ENCODE peak calls at places on chromosomes 16 and 17, in four cellular contexts. U, J, A and L are unnamed samples.

GRCh38 chr17:1970843-1971384 is 54.2 kb downstream of the RTN4RL1 start:
- DNase-seq in J (no peak), A (no peak), U (no peak), L (no peak)

GRCh38 chr17:50344712-50345380 is 1.1 kb upstream of the XYLT2 start:
- DNase-seq in U (no peak), J (no peak), A (no peak), L (no peak)

GRCh38 chr16:31201511-31202401 is 804 bp downstream of the PYCARD start:
- DNase-seq in A (no peak), U (no peak), J (no peak), L (peak; percentile 80)

GRCh38 chr16:53504665-53505064 is 1.7 kb upstream of the AKTIP start:
- DNase-seq in A (no peak), U (no peak), J (no peak), L (no peak)

GRCh38 chr17:1169471-1169908 is 10.3 kb downstream of the ABR start:
- DNase-seq in A (no peak), U (no peak), J (no peak), L (no peak)

GRCh38 chr17:65564793-65565192 is 3.3 kb upstream of the AXIN2 start:
- DNase-seq in J (no peak), U (no peak), A (no peak), L (no peak)

GRCh38 chr17:76384987-76385891 is 830 bp downstream of the SPHK1 start:
- DNase-seq in U (peak; percentile 70), A (peak; percentile 10), J (no peak), L (no peak)

GRCh38 chr17:145671-146541 is 8.5 kb downstream of the SCGB1C2 start:
- DNase-seq in J (no peak), U (no peak), A (no peak), L (no peak)

GRCh38 chr16:49048557-49048956 is 233.1 kb downstream of the CBLN1 start:
- DNase-seq in J (no peak), A (no peak), U (no peak), L (no peak)

GRCh38 chr17:71726320-71726719 is 394.5 kb upstream of the SOX9 start:
- DNase-seq in A (no peak), U (no peak), J (no peak), L (no peak)

DNA sequence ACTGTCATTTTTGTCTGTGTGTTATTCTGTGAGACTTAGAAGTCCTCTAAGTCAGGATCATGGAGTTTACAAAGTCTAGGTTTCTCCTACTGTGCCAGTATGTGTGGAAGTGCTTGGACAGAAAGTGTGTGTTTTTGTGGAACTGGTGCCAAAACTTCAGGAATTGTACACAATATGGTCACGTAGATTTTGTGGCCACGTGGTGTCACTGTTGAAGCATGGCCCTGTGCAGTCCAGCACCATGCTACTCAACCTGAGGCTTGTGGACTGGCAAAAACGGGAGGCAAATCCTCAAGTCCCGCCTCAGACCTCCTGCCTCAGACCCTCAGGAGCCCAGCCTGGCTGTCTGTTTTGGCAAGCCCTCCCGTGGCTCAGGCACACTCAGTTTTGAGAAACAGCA is 16.7 kb upstream of the ALKBH5 start:
- DNase-seq in J (no peak), A (no peak), U (no peak), L (no peak)
- TF ChIP-seq CTCF in J (no peak), A (no peak), U (peak; percentile 20), L (peak; percentile 3)

DNA sequence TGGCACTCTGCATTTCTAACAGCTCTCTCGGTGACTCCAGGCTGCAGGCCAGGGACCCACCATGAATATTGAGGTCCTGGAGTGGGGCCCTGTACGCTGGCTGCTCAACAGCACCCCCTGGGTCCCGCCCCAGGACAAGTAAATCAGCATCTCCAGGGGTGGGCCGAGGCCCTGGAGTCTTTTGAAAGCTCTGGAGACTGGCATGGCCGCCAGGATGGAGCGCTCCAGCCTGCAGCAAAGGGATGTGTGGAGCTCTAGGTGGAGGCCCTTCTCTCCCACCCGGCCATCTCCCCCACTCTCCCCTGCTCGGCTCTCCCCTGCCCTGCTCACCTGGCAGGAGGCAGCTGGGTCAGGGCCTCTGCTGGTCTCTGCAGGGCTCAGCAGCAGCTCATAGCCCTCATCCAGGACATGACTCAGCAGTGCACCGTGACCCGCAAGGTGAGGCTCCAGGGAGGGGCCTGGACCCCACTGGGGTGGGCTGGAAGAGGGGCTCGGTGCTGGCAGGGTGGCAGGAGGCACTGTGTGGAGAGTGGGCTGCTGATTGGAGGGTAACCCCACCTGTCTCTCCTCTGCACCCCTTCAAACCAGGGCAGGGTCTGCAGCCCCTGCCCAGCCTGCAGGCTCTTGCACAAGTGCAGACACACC is 16.6 kb downstream of the SGSH start:
- DNase-seq in A (no peak), U (no peak), J (no peak), L (no peak)
- TF ChIP-seq CTCF in A (no peak), U (peak; percentile 33), J (no peak), L (no peak)

GRCh38 chr16:57609541-57610401 is 18.7 kb upstream of the ADGRG1 start:
- DNase-seq in U (no peak), J (no peak), A (peak; percentile 25), L (peak; percentile 85)
- TF ChIP-seq CTCF in U (peak; percentile 14), J (peak; percentile 26), A (peak; percentile 39), L (peak; percentile 47)

GRCh38 chr17:33642002-33642401 is 348.9 kb upstream of the ASIC2 start:
- DNase-seq in A (no peak), U (no peak), J (no peak), L (no peak)
- TF ChIP-seq CTCF in A (no peak), U (no peak), J (no peak), L (no peak)

GRCh38 chr16:67398546-67399217 is 5.4 kb upstream of the TPPP3 start:
- DNase-seq in J (no peak), A (no peak), U (no peak), L (no peak)

GRCh38 chr16:67399218-67399733 is 6.0 kb upstream of the TPPP3 start:
- DNase-seq in J (no peak), U (no peak), A (no peak), L (peak; percentile 85)

GRCh38 chr16:67400901-67401300 is 7.6 kb upstream of the TPPP3 start:
- DNase-seq in A (no peak), J (no peak), U (no peak), L (no peak)

GRCh38 chr16:67397812-67398545 is 4.7 kb upstream of the TPPP3 start:
- DNase-seq in A (no peak), J (no peak), U (no peak), L (no peak)

GRCh38 chr16:67399749-67400704 is 6.7 kb upstream of the TPPP3 start:
- DNase-seq in J (no peak), U (no peak), A (no peak), L (peak; percentile 22)
- TF ChIP-seq CTCF in J (no peak), U (peak; percentile 41), A (no peak), L (no peak)

GRCh38 chr16:62256406-62256805 is 220.2 kb upstream of the CDH8 start:
- DNase-seq in J (no peak), U (no peak), A (no peak), L (no peak)
- TF ChIP-seq CTCF in J (no peak), U (peak; percentile 38), A (no peak), L (no peak)

GRCh38 chr17:48954300-48954755 is 9.7 kb upstream of the SNF8 start:
- DNase-seq in A (no peak), J (no peak), U (peak; percentile 52), L (no peak)
- TF ChIP-seq CTCF in A (no peak), J (peak; percentile 67), U (peak; percentile 78), L (peak; percentile 38)

GRCh38 chr16:2858245-2859025 is 465 bp upstream of the PRSS22 start:
- DNase-seq in U (no peak), J (no peak), A (no peak), L (no peak)
- TF ChIP-seq CTCF in U (no peak), J (no peak), A (no peak), L (no peak)